ENCODE peak calls at places on chromosome 17, in four cellular contexts. D is HepG2, X is K562, S is GM12878. Z is an unnamed sample.

GRCh38 chr17:73952136-73952497 is 251.4 kb upstream of the RPL38 start:
- DNase-seq in D (no peak), X (no peak), S (no peak), Z (no peak)

GRCh38 chr17:39461911-39462641 is 790 bp downstream of the CDK12 start:
- DNase-seq in D (peak; percentile 36), X (peak; percentile 81), S (peak; percentile 32), Z (no peak)

GRCh38 chr17:76076765-76077581 is 2.0 kb upstream of the ZACN start:
- DNase-seq in D (no peak), X (no peak), S (no peak), Z (no peak)

GRCh38 chr17:50863931-50864330 is 2.2 kb downstream of the TOB1 start:
- DNase-seq in D (no peak), X (no peak), S (no peak), Z (no peak)

GRCh38 chr17:47884905-47885735 is 10.9 kb upstream of the SP2 start:
- DNase-seq in D (no peak), X (no peak), S (no peak), Z (no peak)

GRCh38 chr17:13395872-13396271 is 205.9 kb downstream of the HS3ST3A1 start:
- DNase-seq in D (no peak), X (no peak), S (no peak), Z (no peak)

GRCh38 chr17:73109603-73110002 is 17.1 kb upstream of the SLC39A11 start:
- DNase-seq in D (no peak), X (no peak), S (no peak), Z (no peak)

GRCh38 chr17:4739122-4740024 is at the start of the genes CXCL16 and ZMYND15:
- DNase-seq in D (no peak), X (peak; percentile 78), S (no peak), Z (peak; percentile 54)

GRCh38 chr17:49344914-49345313 is 17.1 kb downstream of the ZNF652 start:
- DNase-seq in D (no peak), X (no peak), S (no peak), Z (no peak)

GRCh38 chr17:48194097-48194550 is 86.6 kb downstream of the SNX11 start:
- DNase-seq in D (no peak), X (no peak), S (no peak), Z (no peak)

GRCh38 chr17:51765558-51766145 is 392.9 kb downstream of the CA10 start:
- DNase-seq in D (no peak), X (no peak), S (no peak), Z (no peak)

GRCh38 chr17:40458001-40458791 is 14.9 kb downstream of the IGFBP4 start:
- DNase-seq in D (peak; percentile 52), X (no peak), S (no peak), Z (no peak)

GRCh38 chr17:19513897-19514488 is 19.7 kb upstream of the SLC47A1 start:
- DNase-seq in D (peak; percentile 68), X (peak; percentile 39), S (no peak), Z (peak; percentile 63)

GRCh38 chr17:66691644-66692500 is 143.0 kb upstream of the CACNG5 start:
- DNase-seq in D (no peak), X (no peak), S (no peak), Z (no peak)

GRCh38 chr17:42071810-42072209 is 21.4 kb upstream of the C17orf113 start:
- DNase-seq in D (no peak), X (no peak), S (no peak), Z (no peak)

GRCh38 chr17:6654816-6655731 is 3.5 kb downstream of the C17orf100 start:
- DNase-seq in D (no peak), X (no peak), S (no peak), Z (no peak)

GRCh38 chr17:35243459-35244204 is 760 bp downstream of the SLFN5 start:
- DNase-seq in D (no peak), X (no peak), S (no peak), Z (peak; percentile 15)

GRCh38 chr17:10278218-10278617 is 79.8 kb upstream of the GAS7 start:
- DNase-seq in D (no peak), X (no peak), S (no peak), Z (peak; percentile 26)

GRCh38 chr17:67576471-67576870 is 141.3 kb upstream of the NOL11 start:
- DNase-seq in D (no peak), X (no peak), S (no peak), Z (no peak)

GRCh38 chr17:44844390-44844830 is 3.3 kb upstream of the HIGD1B start:
- DNase-seq in D (peak; percentile 35), X (no peak), S (no peak), Z (no peak)

GRCh38 chr17:36740157-36740556 is 138.8 kb downstream of the MRM1 start:
- DNase-seq in D (no peak), X (no peak), S (no peak), Z (no peak)

GRCh38 chr17:71187145-71187878 is 933.5 kb upstream of the SOX9 start:
- DNase-seq in D (no peak), X (no peak), S (no peak), Z (no peak)

GRCh38 chr17:39688475-39688835 is 598 bp upstream of the PGAP3 start:
- DNase-seq in D (no peak), X (no peak), S (no peak), Z (no peak)

GRCh38 chr17:37301288-37301687 is 74.5 kb upstream of the C17orf78 start:
- DNase-seq in D (no peak), X (no peak), S (no peak), Z (peak; percentile 27)

GRCh38 chr17:61619493-61619892 is 28.5 kb upstream of the NACA2 start:
- DNase-seq in D (no peak), X (no peak), S (no peak), Z (no peak)

GRCh38 chr17:75596320-75597087 is 8.9 kb downstream of the MYO15B start:
- DNase-seq in D (no peak), X (no peak), S (no peak), Z (no peak)

GRCh38 chr17:60439501-60439900 is 17.2 kb downstream of the CHCT1 start:
- DNase-seq in D (peak; percentile 12), X (no peak), S (no peak), Z (no peak)

GRCh38 chr17:39118674-39119419 is 32.6 kb downstream of the PLXDC1 start:
- DNase-seq in D (no peak), X (no peak), S (peak; percentile 84), Z (no peak)

GRCh38 chr17:34579017-34579946 is at the start of gene TMEM132E:
- DNase-seq in D (no peak), X (no peak), S (no peak), Z (peak; percentile 19)

GRCh38 chr17:43220511-43221125 is 7.8 kb downstream of the CCDC200 start:
- DNase-seq in D (no peak), X (no peak), S (no peak), Z (no peak)

GRCh38 chr17:16428098-16428882 is 12.9 kb downstream of the TRPV2 start:
- DNase-seq in D (peak; percentile 64), X (peak; percentile 69), S (no peak), Z (peak; percentile 77)

GRCh38 chr17:60135951-60136666 is 13.7 kb upstream of the CA4 start:
- DNase-seq in D (no peak), X (no peak), S (no peak), Z (no peak)

GRCh38 chr17:42928714-42929496 is 28.3 kb downstream of the G6PC1 start:
- DNase-seq in D (peak; percentile 92), X (peak; percentile 88), S (peak; percentile 45), Z (peak; percentile 65)

GRCh38 chr17:57935833-57936807 is 19.1 kb downstream of the CUEDC1 start:
- DNase-seq in D (peak; percentile 80), X (no peak), S (no peak), Z (no peak)

GRCh38 chr17:14725729-14726128 is 424.8 kb downstream of the HS3ST3B1 start:
- DNase-seq in D (no peak), X (no peak), S (no peak), Z (no peak)
- TF ChIP-seq TARDBP in D (no peak), X (no peak), S (no peak), Z (no peak)

DNA sequence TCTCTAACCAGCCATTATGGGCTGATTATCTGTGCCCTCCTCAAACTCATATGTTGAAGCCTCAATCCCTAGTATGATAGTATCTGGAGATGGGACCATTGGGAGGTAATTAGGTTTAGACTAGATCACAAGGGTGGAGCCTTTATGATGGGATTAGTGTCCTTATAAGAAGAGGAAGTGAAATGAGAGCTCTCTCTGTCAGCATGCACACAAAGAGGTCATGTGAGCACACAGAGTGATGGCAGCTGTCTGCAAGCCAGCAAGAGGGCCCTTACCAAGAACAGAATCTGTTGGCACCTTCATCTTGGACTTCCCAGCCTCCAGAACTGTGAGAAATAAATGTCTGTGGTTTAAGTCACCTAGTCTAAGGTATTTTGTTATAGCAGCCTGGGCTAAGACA is 101.9 kb downstream of the PCTP start:
- DNase-seq in D (no peak), X (no peak), S (no peak), Z (no peak)
- TF ChIP-seq TARDBP in D (no peak), X (no peak), S (no peak), Z (no peak)

DNA sequence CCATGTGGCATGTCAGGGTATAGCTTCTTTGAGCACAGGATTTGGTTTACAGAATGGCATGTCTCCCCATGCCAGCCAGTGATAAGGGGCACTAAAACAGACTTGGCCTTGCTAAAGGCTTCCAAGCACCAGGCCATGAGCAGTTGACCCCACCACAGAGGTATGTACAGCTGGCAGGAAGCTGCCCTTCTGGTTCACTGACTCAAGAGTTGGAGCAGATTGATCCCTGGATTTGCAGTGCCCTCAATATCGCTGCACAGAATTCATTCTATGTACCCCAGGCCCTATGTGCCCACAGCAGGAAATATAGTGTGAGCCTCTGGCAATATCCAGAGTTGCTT is 24.3 kb downstream of the HLF start:
- DNase-seq in D (no peak), X (no peak), S (no peak), Z (no peak)
- TF ChIP-seq TARDBP in D (no peak), X (no peak), S (no peak), Z (no peak)

DNA sequence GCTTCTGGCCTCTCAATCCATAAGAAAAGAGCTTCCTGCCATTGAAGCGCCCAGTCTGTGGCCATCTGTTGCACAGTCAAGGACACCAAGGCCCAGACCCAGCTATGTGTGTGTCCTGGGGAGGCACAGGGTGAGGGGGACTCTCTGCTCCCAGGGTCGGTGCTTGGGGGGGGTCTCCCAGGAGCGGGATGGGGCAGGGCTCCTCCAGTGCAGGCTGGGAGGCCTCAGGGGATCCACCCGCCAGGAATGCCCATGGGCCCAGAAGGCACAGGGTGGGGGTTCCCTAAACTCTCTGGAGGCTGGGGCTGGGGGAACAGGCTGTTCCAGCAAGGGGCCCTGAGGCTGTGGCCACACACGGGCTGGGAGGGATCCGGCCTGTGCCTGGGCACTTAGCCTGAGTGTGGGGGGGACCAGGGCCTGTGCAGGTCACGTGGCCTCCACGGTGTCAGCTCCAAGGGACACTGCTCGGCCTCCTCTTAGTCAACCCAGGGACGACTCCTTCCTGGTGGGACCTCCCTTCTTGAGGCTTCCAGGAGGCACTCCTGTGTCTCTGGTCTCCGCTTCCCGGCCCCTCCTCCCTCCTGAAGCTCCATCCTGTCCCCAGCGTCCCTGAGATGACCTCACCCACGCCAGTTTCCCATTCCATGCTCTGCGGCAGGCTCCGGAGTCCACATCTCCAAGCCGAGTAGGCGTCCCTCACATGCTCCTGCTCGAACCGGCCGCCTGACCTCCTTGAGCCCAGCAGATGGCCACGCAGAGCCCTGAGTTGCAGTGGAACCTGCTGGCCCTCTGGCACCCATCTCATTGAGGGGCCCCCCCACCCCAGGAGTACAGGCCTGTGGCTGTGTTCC is 23.1 kb upstream of the BAHCC1 start:
- DNase-seq in D (no peak), X (peak; percentile 44), S (no peak), Z (no peak)
- TF ChIP-seq TARDBP in D (no peak), X (no peak), S (no peak), Z (no peak)